ENCODE peak calls at places on chromosomes 3 and 15, in five cellular contexts. W is left ventricle myocardium inferior, N is A549, S is cardiac muscle cell, Q is heart right ventricle. U is an unnamed sample.

GRCh38 chr15:60580650-60581415 is 101.9 kb upstream of the ICE2 start:
- DNase-seq in W (no peak), N (no peak), S (no peak), Q (no peak), U (no peak)

GRCh38 chr3:169846458-169847193 is 23.1 kb downstream of the LRRC31 start:
- DNase-seq in W (no peak), N (peak; percentile 15), S (no peak), Q (no peak), U (no peak)

GRCh38 chr3:194871143-194871863 is 185.6 kb downstream of the FAM43A start:
- DNase-seq in W (peak; percentile 53), N (peak; percentile 61), S (peak; percentile 23), Q (peak; percentile 61), U (peak; percentile 61)

GRCh38 chr3:3693593-3693992 is 105.6 kb upstream of the LRRN1 start:
- DNase-seq in W (no peak), N (no peak), S (no peak), Q (no peak), U (no peak)

GRCh38 chr3:188191460-188191859 is 37.5 kb downstream of the LPP start:
- DNase-seq in W (no peak), N (no peak), S (no peak), Q (no peak), U (no peak)

GRCh38 chr15:96585634-96586386 is 255.3 kb downstream of the NR2F2 start:
- DNase-seq in W (no peak), N (no peak), S (no peak), Q (no peak), U (no peak)

GRCh38 chr3:107061466-107061865 is 315.8 kb upstream of the CCDC54 start:
- DNase-seq in W (no peak), N (no peak), S (no peak), Q (no peak), U (no peak)

GRCh38 chr3:118629821-118630220 is 404.8 kb downstream of the IGSF11 start:
- DNase-seq in W (no peak), N (no peak), S (no peak), Q (no peak), U (no peak)

GRCh38 chr3:127886276-127886862 is 28.7 kb upstream of the KBTBD12 start:
- DNase-seq in W (no peak), N (no peak), S (no peak), Q (no peak), U (no peak)

GRCh38 chr3:195451373-195452000 is 8.7 kb upstream of the ACAP2 start:
- DNase-seq in W (no peak), N (no peak), S (no peak), Q (no peak), U (no peak)

GRCh38 chr3:9791127-9791526 is 1.1 kb downstream of the TADA3 start:
- DNase-seq in W (no peak), N (no peak), S (no peak), Q (no peak), U (no peak)
- H3K4me3 ChIP-seq in W (no peak overlapping the region), N (peak overlapping the region; percentile 68), S (no peak overlapping the region), Q (no peak overlapping the region), U (peak overlapping the region; percentile 68)

GRCh38 chr3:114659109-114660081 is 365.6 kb downstream of the TIGIT start:
- DNase-seq in W (no peak), N (no peak), S (no peak), Q (no peak), U (no peak)
- H3K4me1 ChIP-seq in W (peaks cover 30% of the 10 kb centered on the region), N (peaks cover 12% of the 10 kb centered on the region), S (no peaks in the 10 kb centered on the region), Q (peaks cover 32% of the 10 kb centered on the region), U (peaks cover 18% of the 10 kb centered on the region)

DNA sequence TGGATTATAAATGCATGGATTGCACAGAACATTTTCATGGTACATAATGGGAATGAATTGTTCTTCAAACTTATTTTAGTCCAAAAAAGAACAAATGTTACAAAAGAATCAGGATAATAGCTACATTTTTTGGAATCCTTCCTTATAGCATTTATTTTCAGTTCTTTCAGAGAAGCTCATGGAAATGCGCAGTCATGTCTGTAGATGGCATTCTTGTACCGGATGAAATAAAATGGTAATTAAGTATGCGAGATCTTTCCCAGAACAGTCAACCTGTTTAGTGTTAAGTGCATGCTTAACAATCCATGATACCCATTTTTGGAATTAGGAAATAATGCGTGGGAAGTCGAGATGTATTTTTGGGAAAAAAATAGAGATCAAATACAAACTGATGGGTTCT is 38.2 kb upstream of the GOLGA8B start:
- DNase-seq in W (no peak), N (peak; percentile 7), S (no peak), Q (no peak), U (no peak)
- TF ChIP-seq CTCF in W (peak; percentile 61), N (peak; percentile 68), S (no peak), Q (peak; percentile 23), U (no peak)

DNA sequence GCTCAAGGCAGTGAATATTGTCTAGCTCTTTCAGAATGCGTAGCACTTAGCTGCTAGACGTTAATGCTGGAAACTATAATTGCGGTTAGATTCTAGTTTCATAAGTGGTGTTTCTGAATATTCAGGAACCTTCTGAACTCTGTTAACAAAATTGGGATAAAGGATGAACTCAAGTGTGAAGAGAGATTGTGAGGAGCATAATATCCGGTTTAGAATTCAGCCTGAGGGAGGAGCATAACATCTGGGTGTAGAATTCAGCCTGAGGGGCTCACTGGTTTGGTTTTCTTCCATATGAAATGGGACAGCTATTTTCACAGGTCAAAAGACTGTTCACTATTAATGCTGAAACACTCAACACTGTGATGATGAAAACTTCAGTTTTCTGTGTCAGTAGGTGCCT is 68.4 kb upstream of the RPL35A start:
- DNase-seq in W (no peak), N (no peak), S (no peak), Q (no peak), U (no peak)
- H3K4me3 ChIP-seq in W (no peak overlapping the region), N (no peak overlapping the region), S (no peak overlapping the region), Q (no peak overlapping the region), U (no peak overlapping the region)

GRCh38 chr15:100601628-100602063 is 338 bp downstream of the LINS1 start:
- DNase-seq in W (no peak), N (peak; percentile 8), S (no peak), Q (no peak), U (no peak)
- H3K4me1 ChIP-seq in W (peaks cover 67% of the 10 kb centered on the region), N (peaks cover 18% of the 10 kb centered on the region), S (peaks cover 3% of the 10 kb centered on the region), Q (peaks cover 52% of the 10 kb centered on the region), U (peaks cover 23% of the 10 kb centered on the region)

GRCh38 chr3:147616998-147617619 is 207.9 kb downstream of the ZIC1 start:
- DNase-seq in W (no peak), N (no peak), S (peak; percentile 70), Q (no peak), U (no peak)
- TF ChIP-seq CTCF in W (peak; percentile 57), N (peak; percentile 29), S (peak; percentile 49), Q (no peak), U (no peak)